ENCODE peak calls at places on chromosome 13, in seven cellular contexts. H, U, B, S, I, M and W are unnamed samples.

GRCh38 chr13:94119360-94119936 is 360.0 kb downstream of the DCT start:
- DNase-seq in S (no peak), B (no peak), H (no peak), U (no peak), M (no peak), I (no peak), W (no peak)

GRCh38 chr13:50319603-50320296 is 304.5 kb downstream of the KCNRG start:
- DNase-seq in U (no peak), I (no peak), H (peak; percentile 21), B (no peak), M (no peak), S (no peak), W (no peak)

GRCh38 chr13:66071018-66071417 is 1159.1 kb downstream of the PCDH9 start:
- DNase-seq in H (no peak), M (no peak), S (no peak), I (no peak), U (no peak), B (no peak), W (no peak)

GRCh38 chr13:23344923-23345322 is 88.6 kb downstream of the SACS start:
- DNase-seq in S (no peak), H (no peak), B (no peak), U (no peak), M (no peak), I (no peak), W (no peak)

GRCh38 chr13:55615080-55615479 is 1525.6 kb upstream of the PRR20A start:
- DNase-seq in M (no peak), B (no peak), S (no peak), H (no peak), U (no peak), I (no peak), W (no peak)

GRCh38 chr13:25963681-25964080 is 88.1 kb downstream of the SHISA2 start:
- DNase-seq in M (no peak), I (no peak), H (no peak), B (no peak), S (no peak), U (no peak), W (no peak)

GRCh38 chr13:105442941-105443340 is 1092.5 kb downstream of the EFNB2 start:
- DNase-seq in U (no peak), B (peak; percentile 99), I (peak; percentile 79), M (no peak), S (no peak), H (peak; percentile 100), W (peak; percentile 98)

GRCh38 chr13:51519839-51520238 is 64.4 kb upstream of the WDFY2 start:
- DNase-seq in H (peak; percentile 86), U (no peak), S (no peak), B (no peak), I (no peak), M (no peak), W (peak; percentile 63)

GRCh38 chr13:78382946-78383542 is 220.3 kb downstream of the POU4F1 start:
- DNase-seq in M (no peak), B (no peak), U (no peak), I (no peak), S (no peak), H (no peak), W (no peak)

GRCh38 chr13:99190147-99190985 is 10.3 kb upstream of the UBAC2 start:
- DNase-seq in B (no peak), U (no peak), M (no peak), S (no peak), I (no peak), H (no peak), W (no peak)

GRCh38 chr13:110266983-110267382 is 40.0 kb downstream of the COL4A1 start:
- DNase-seq in M (no peak), S (no peak), U (no peak), I (no peak), B (no peak), H (no peak), W (no peak)

GRCh38 chr13:30143671-30144400 is 163.5 kb downstream of the KATNAL1 start:
- DNase-seq in I (no peak), M (no peak), H (peak; percentile 42), B (no peak), U (no peak), S (no peak), W (peak; percentile 46)

GRCh38 chr13:44668707-44669106 is 92.6 kb upstream of the TSC22D1 start:
- DNase-seq in M (no peak), B (no peak), H (peak; percentile 44), I (no peak), U (no peak), S (no peak), W (no peak)

GRCh38 chr13:98775844-98776598 is 23.5 kb upstream of the SLC15A1 start:
- DNase-seq in H (peak; percentile 88), I (peak; percentile 47), M (no peak), U (no peak), S (no peak), B (peak; percentile 60), W (peak; percentile 88)

GRCh38 chr13:26262156-26262555 is 8.2 kb downstream of the CDK8 start:
- DNase-seq in M (no peak), I (no peak), U (no peak), H (no peak), B (no peak), S (no peak), W (no peak)

GRCh38 chr13:39536906-39537305 is 66.1 kb downstream of the LHFPL6 start:
- DNase-seq in S (no peak), B (no peak), M (no peak), H (no peak), U (no peak), I (no peak), W (peak; percentile 68)

GRCh38 chr13:100089633-100090032 is 740 bp downstream of the PCCA start:
- DNase-seq in S (peak; percentile 19), M (no peak), I (no peak), B (no peak), H (peak; percentile 45), U (no peak), W (no peak)

GRCh38 chr13:95319551-95320274 is 18.5 kb upstream of the ABCC4 start:
- DNase-seq in H (peak; percentile 5), S (no peak), B (no peak), U (no peak), I (no peak), M (no peak), W (no peak)

GRCh38 chr13:109687559-109688448 is 98.6 kb downstream of the IRS2 start:
- DNase-seq in B (no peak), M (no peak), I (no peak), H (no peak), S (no peak), U (no peak), W (no peak)

GRCh38 chr13:24865158-24865557 is 101.2 kb downstream of the RNF17 start:
- DNase-seq in B (no peak), H (peak; percentile 21), U (no peak), S (no peak), I (no peak), M (no peak), W (no peak)

GRCh38 chr13:37070145-37070695 is 10.7 kb upstream of the SUPT20H start:
- DNase-seq in I (no peak), S (no peak), H (no peak), U (no peak), M (no peak), B (no peak), W (no peak)

GRCh38 chr13:23392313-23392712 is 41.2 kb downstream of the SACS start:
- DNase-seq in B (no peak), U (no peak), M (no peak), I (no peak), H (no peak), S (no peak), W (no peak)

GRCh38 chr13:80508031-80508430 is 167.1 kb upstream of the SPRY2 start:
- DNase-seq in B (no peak), S (no peak), M (no peak), U (no peak), I (no peak), H (peak; percentile 44), W (no peak)

GRCh38 chr13:112814905-112815585 is 125.2 kb downstream of the ATP11A start:
- DNase-seq in B (no peak), S (no peak), U (no peak), H (peak; percentile 8), I (no peak), M (no peak), W (no peak)

GRCh38 chr13:76848596-76848995 is 37.6 kb downstream of the KCTD12 start:
- DNase-seq in S (no peak), I (no peak), H (no peak), M (no peak), U (no peak), B (no peak), W (no peak)

GRCh38 chr13:111005808-111006494 is 91.1 kb upstream of the ANKRD10 start:
- DNase-seq in B (no peak), S (no peak), H (no peak), U (no peak), M (no peak), I (no peak), W (no peak)

GRCh38 chr13:60311527-60311926 is 85.5 kb upstream of the TDRD3 start:
- DNase-seq in H (no peak), I (no peak), M (no peak), B (no peak), U (no peak), S (no peak), W (no peak)

GRCh38 chr13:50437252-50437651 is 406.2 kb downstream of the DLEU7 start:
- DNase-seq in M (no peak), I (no peak), U (no peak), H (no peak), S (no peak), B (no peak), W (no peak)

GRCh38 chr13:94251801-94252200 is 227.7 kb downstream of the DCT start:
- DNase-seq in B (no peak), S (no peak), H (no peak), M (no peak), I (no peak), U (no peak), W (no peak)

GRCh38 chr13:111153977-111154332 is 38.8 kb downstream of the ARHGEF7 start:
- DNase-seq in I (no peak), U (peak; percentile 16), B (no peak), H (peak; percentile 12), S (peak; percentile 73), M (no peak), W (no peak)

GRCh38 chr13:50631041-50631440 is 212.5 kb downstream of the DLEU7 start:
- DNase-seq in M (no peak), U (no peak), I (no peak), B (no peak), H (no peak), S (no peak), W (no peak)

GRCh38 chr13:33678906-33679657 is 138.9 kb upstream of the RFC3 start:
- DNase-seq in I (peak; percentile 10), U (peak; percentile 41), H (peak; percentile 73), M (peak; percentile 4), B (peak; percentile 48), S (peak; percentile 86), W (no peak)

GRCh38 chr13:49997935-49998334 is 1.1 kb downstream of the TRIM13 start:
- DNase-seq in I (no peak), U (no peak), H (peak; percentile 33), M (no peak), B (no peak), S (no peak), W (no peak)